ENCODE peak calls at places on chromosomes 1 and 21, in eight cellular contexts. G, N, K, F, M, H, T and S are unnamed samples.

GRCh38 chr1:232127190-232127589 is 500.6 kb downstream of the DISC1 start:
- DNase-seq in G (no peak), N (no peak), K (no peak), F (no peak), M (no peak), H (no peak), T (peak; percentile 83), S (no peak)

GRCh38 chr1:191588905-191589304 is 569.4 kb upstream of the RGS18 start:
- DNase-seq in G (no peak), N (no peak), K (no peak), F (no peak), M (no peak), H (no peak), T (no peak), S (no peak)

GRCh38 chr1:156663178-156663577 is 14.0 kb downstream of the NES start:
- DNase-seq in G (peak; percentile 61), N (no peak), K (peak; percentile 80), F (no peak), M (no peak), H (peak; percentile 70), T (peak; percentile 71), S (no peak)

GRCh38 chr1:209742409-209743144 is 13.3 kb upstream of the TRAF3IP3 start:
- DNase-seq in G (no peak), N (no peak), K (peak; percentile 11), F (no peak), M (no peak), H (no peak), T (peak; percentile 6), S (no peak)

GRCh38 chr1:177181631-177182291 is 11.0 kb downstream of the BRINP2 start:
- DNase-seq in G (peak; percentile 92), N (peak; percentile 54), K (peak; percentile 0), F (peak; percentile 26), M (peak; percentile 58), H (peak; percentile 81), T (peak; percentile 97), S (peak; percentile 6)

GRCh38 chr1:243786546-243786945 is 63.5 kb downstream of the AKT3 start:
- DNase-seq in G (no peak), N (no peak), K (no peak), F (no peak), M (no peak), H (no peak), T (no peak), S (peak; percentile 49)

GRCh38 chr1:167687919-167688519 is 33.8 kb upstream of the MPZL1 start:
- DNase-seq in G (peak; percentile 79), N (no peak), K (peak; percentile 86), F (peak; percentile 72), M (peak; percentile 39), H (peak; percentile 82), T (peak; percentile 88), S (peak; percentile 81)

GRCh38 chr1:117575586-117576225 is 30.1 kb upstream of the TENT5C start:
- DNase-seq in G (peak; percentile 5), N (no peak), K (no peak), F (no peak), M (no peak), H (no peak), T (no peak), S (no peak)

GRCh38 chr1:246355421-246356230 is 151.5 kb downstream of the SMYD3 start:
- DNase-seq in G (peak; percentile 59), N (no peak), K (no peak), F (no peak), M (no peak), H (no peak), T (peak; percentile 86), S (no peak)

GRCh38 chr1:214470132-214470531 is 81.3 kb downstream of the PTPN14 start:
- DNase-seq in G (no peak), N (no peak), K (no peak), F (no peak), M (no peak), H (no peak), T (no peak), S (no peak)

GRCh38 chr1:118396279-118396678 is 211.3 kb upstream of the SPAG17 start:
- DNase-seq in G (no peak), N (no peak), K (no peak), F (no peak), M (no peak), H (no peak), T (no peak), S (no peak)

GRCh38 chr1:203888807-203889251 is 27.4 kb downstream of the SNRPE start:
- DNase-seq in G (no peak), N (no peak), K (no peak), F (no peak), M (no peak), H (no peak), T (no peak), S (no peak)

GRCh38 chr21:46388206-46388880 is 64.4 kb downstream of the PCNT start:
- DNase-seq in G (no peak), N (no peak), K (no peak), F (no peak), M (no peak), H (no peak), T (no peak), S (no peak)

GRCh38 chr1:38973659-38974437 is 17.2 kb upstream of the AKIRIN1 start:
- DNase-seq in G (no peak), N (no peak), K (no peak), F (no peak), M (no peak), H (no peak), T (no peak), S (no peak)

GRCh38 chr1:65175171-65176070 is 27.4 kb downstream of the AK4 start:
- DNase-seq in G (no peak), N (no peak), K (no peak), F (no peak), M (no peak), H (no peak), T (no peak), S (no peak)

GRCh38 chr1:33130297-33130696 is 49.3 kb downstream of the AZIN2 start:
- DNase-seq in G (no peak), N (no peak), K (no peak), F (no peak), M (no peak), H (no peak), T (peak; percentile 51), S (no peak)

GRCh38 chr1:165645654-165646366 is 14.8 kb downstream of the MGST3 start:
- DNase-seq in G (no peak), N (peak; percentile 55), K (no peak), F (no peak), M (no peak), H (peak; percentile 46), T (no peak), S (no peak)

GRCh38 chr1:227759345-227760300 is 24.4 kb downstream of the SNAP47 start:
- DNase-seq in G (no peak), N (no peak), K (no peak), F (peak; percentile 27), M (peak; percentile 79), H (no peak), T (no peak), S (no peak)

GRCh38 chr1:21966247-21967000 is 10.4 kb upstream of the CELA3B start:
- DNase-seq in G (no peak), N (no peak), K (no peak), F (no peak), M (no peak), H (no peak), T (no peak), S (no peak)

GRCh38 chr1:27267153-27267552 is 32.7 kb downstream of the WDTC1 start:
- DNase-seq in G (no peak), N (no peak), K (no peak), F (no peak), M (no peak), H (no peak), T (no peak), S (no peak)

GRCh38 chr1:85153149-85153891 is 47.5 kb downstream of the SYDE2 start:
- DNase-seq in G (no peak), N (no peak), K (no peak), F (no peak), M (no peak), H (no peak), T (no peak), S (no peak)

GRCh38 chr1:30733520-30733919 is 10.1 kb upstream of the MATN1 start:
- DNase-seq in G (no peak), N (no peak), K (no peak), F (no peak), M (no peak), H (peak; percentile 63), T (no peak), S (no peak)

GRCh38 chr1:181987334-181987870 is 74.1 kb downstream of the ZNF648 start:
- DNase-seq in G (no peak), N (no peak), K (no peak), F (no peak), M (no peak), H (no peak), T (no peak), S (no peak)

GRCh38 chr1:44970317-44970716 is 16.1 kb downstream of the EIF2B3 start:
- DNase-seq in G (no peak), N (no peak), K (no peak), F (no peak), M (no peak), H (no peak), T (no peak), S (no peak)

GRCh38 chr1:109306832-109307362 is at the start of gene MYBPHL:
- DNase-seq in G (no peak), N (no peak), K (no peak), F (no peak), M (no peak), H (no peak), T (no peak), S (no peak)
- H3K4me1 ChIP-seq in G (no peaks in the 10 kb centered on the region), N (peaks cover 11% of the 10 kb centered on the region), K (peaks cover 42% of the 10 kb centered on the region), F (peaks cover 41% of the 10 kb centered on the region), M (no peaks in the 10 kb centered on the region), H (peaks cover 36% of the 10 kb centered on the region), T (peaks cover 7% of the 10 kb centered on the region), S (no peaks in the 10 kb centered on the region)

GRCh38 chr1:202105571-202106339 is 17.0 kb upstream of the GPR37L1 start:
- DNase-seq in G (peak; percentile 93), N (no peak), K (no peak), F (no peak), M (no peak), H (peak; percentile 89), T (peak; percentile 97), S (no peak)
- H3K4me1 ChIP-seq in G (peaks cover 2% of the 10 kb centered on the region), N (peaks cover 29% of the 10 kb centered on the region), K (no peaks in the 10 kb centered on the region), F (peaks cover 26% of the 10 kb centered on the region), M (no peaks in the 10 kb centered on the region), H (peaks cover 28% of the 10 kb centered on the region), T (peaks cover 2% of the 10 kb centered on the region), S (peaks cover 6% of the 10 kb centered on the region)

DNA sequence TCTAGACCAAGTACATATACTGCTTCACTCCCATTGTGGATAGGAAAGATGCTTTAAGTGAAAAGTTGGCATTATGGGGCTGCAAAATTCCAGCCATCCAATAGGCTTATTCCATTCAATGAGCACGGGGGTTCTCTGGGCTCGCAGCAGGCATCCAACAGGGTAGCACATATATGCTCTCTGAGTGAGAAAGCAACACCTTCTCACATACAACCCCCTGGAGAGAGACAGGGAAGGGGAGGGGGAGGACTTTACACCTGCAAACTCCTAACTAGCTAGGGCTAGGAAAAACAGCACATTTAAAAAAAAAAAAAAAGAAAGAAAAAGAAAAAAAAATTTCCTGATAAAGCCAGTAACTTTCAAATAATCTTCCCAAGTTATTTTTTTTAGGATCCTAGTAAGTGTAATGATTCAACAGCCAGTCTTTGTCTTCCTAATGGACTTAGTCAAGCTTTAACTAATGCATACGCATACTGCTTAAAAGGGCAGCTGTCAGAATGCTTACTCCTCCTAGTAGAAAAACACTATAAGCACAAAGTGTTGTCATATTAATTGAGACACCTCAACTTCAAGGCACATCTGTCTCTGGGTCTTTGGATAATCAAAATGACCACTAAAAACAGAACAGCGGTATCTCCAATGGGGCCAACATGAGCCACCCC is 18.7 kb downstream of the PSMB2 start:
- DNase-seq in G (no peak), N (no peak), K (no peak), F (no peak), M (no peak), H (no peak), T (no peak), S (no peak)
- H3K4me1 ChIP-seq in G (peaks cover 13% of the 10 kb centered on the region), N (no peaks in the 10 kb centered on the region), K (no peaks in the 10 kb centered on the region), F (no peaks in the 10 kb centered on the region), M (no peaks in the 10 kb centered on the region), H (peaks cover 5% of the 10 kb centered on the region), T (no peaks in the 10 kb centered on the region), S (no peaks in the 10 kb centered on the region)

GRCh38 chr1:31924839-31925238 is 13.3 kb downstream of the PTP4A2 start:
- DNase-seq in G (no peak), N (no peak), K (no peak), F (no peak), M (no peak), H (no peak), T (peak; percentile 61), S (no peak)
- H3K4me1 ChIP-seq in G (peaks cover 5% of the 10 kb centered on the region), N (peaks cover 37% of the 10 kb centered on the region), K (peaks cover 86% of the 10 kb centered on the region), F (peaks cover 91% of the 10 kb centered on the region), M (peaks cover 19% of the 10 kb centered on the region), H (peaks cover 59% of the 10 kb centered on the region), T (peaks cover 11% of the 10 kb centered on the region), S (peaks cover 10% of the 10 kb centered on the region)